ENCODE peak calls at places on chromosomes 16 and 17, in five cellular contexts. One of them, this sample, is unnamed.

GRCh38 chr16:54174750-54175149 is 111.8 kb downstream of the IRX3 start:
- DNase-seq in fibroblast of lung: no peak
- DNase-seq in DND-41: no peak
- DNase-seq in PC-9: no peak
- DNase-seq in cardiac muscle cell: no peak
- DNase-seq in this sample: no peak

GRCh38 chr17:44887971-44888955 is 11.0 kb downstream of the EFTUD2 start:
- DNase-seq in fibroblast of lung: no peak
- DNase-seq in DND-41: no peak
- DNase-seq in PC-9: no peak
- DNase-seq in cardiac muscle cell: no peak
- DNase-seq in this sample: no peak

GRCh38 chr16:20853981-20854620 is 46.1 kb downstream of the DCUN1D3 start:
- DNase-seq in fibroblast of lung: no peak
- DNase-seq in DND-41: no peak
- DNase-seq in PC-9: no peak
- DNase-seq in cardiac muscle cell: no peak
- DNase-seq in this sample: no peak

GRCh38 chr16:84839054-84839453 is 19.3 kb downstream of the CRISPLD2 start:
- DNase-seq in fibroblast of lung: peak; percentile 84
- DNase-seq in DND-41: no peak
- DNase-seq in PC-9: no peak
- DNase-seq in cardiac muscle cell: peak; percentile 81
- DNase-seq in this sample: no peak

GRCh38 chr17:59423137-59423703 is 91.8 kb downstream of the YPEL2 start:
- DNase-seq in fibroblast of lung: peak; percentile 57
- DNase-seq in DND-41: no peak
- DNase-seq in PC-9: peak; percentile 91
- DNase-seq in cardiac muscle cell: peak; percentile 92
- DNase-seq in this sample: peak; percentile 76

GRCh38 chr16:2188395-2188794 is 8.0 kb downstream of the CASKIN1 start:
- DNase-seq in fibroblast of lung: no peak
- DNase-seq in DND-41: no peak
- DNase-seq in PC-9: no peak
- DNase-seq in cardiac muscle cell: no peak
- DNase-seq in this sample: no peak

GRCh38 chr16:2242598-2242997 is 6.4 kb downstream of the DNASE1L2 start:
- DNase-seq in fibroblast of lung: no peak
- DNase-seq in DND-41: no peak
- DNase-seq in PC-9: no peak
- DNase-seq in cardiac muscle cell: no peak
- DNase-seq in this sample: no peak

GRCh38 chr17:75011788-75012319 is 616 bp upstream of the MRPL58 start:
- DNase-seq in fibroblast of lung: peak; percentile 74
- DNase-seq in DND-41: no peak
- DNase-seq in PC-9: no peak
- DNase-seq in cardiac muscle cell: peak; percentile 88
- DNase-seq in this sample: peak; percentile 81

GRCh38 chr16:14378131-14378551 is 251.9 kb downstream of the PARN start:
- DNase-seq in fibroblast of lung: peak; percentile 83
- DNase-seq in DND-41: no peak
- DNase-seq in PC-9: peak; percentile 88
- DNase-seq in cardiac muscle cell: peak; percentile 47
- DNase-seq in this sample: no peak

GRCh38 chr16:81878529-81878928 is 99.4 kb downstream of the PLCG2 start:
- DNase-seq in fibroblast of lung: no peak
- DNase-seq in DND-41: no peak
- DNase-seq in PC-9: no peak
- DNase-seq in cardiac muscle cell: no peak
- DNase-seq in this sample: no peak

GRCh38 chr16:29986931-29987330 is 8.5 kb downstream of the HIRIP3 start:
- DNase-seq in fibroblast of lung: no peak
- DNase-seq in DND-41: no peak
- DNase-seq in PC-9: no peak
- DNase-seq in cardiac muscle cell: no peak
- DNase-seq in this sample: no peak

GRCh38 chr17:34706029-34706428 is 126.6 kb downstream of the TMEM132E start:
- DNase-seq in fibroblast of lung: peak; percentile 5
- DNase-seq in DND-41: peak; percentile 59
- DNase-seq in PC-9: no peak
- DNase-seq in cardiac muscle cell: peak; percentile 30
- DNase-seq in this sample: no peak

GRCh38 chr17:47742319-47743181 is 9.5 kb downstream of the TBX21 start:
- DNase-seq in fibroblast of lung: no peak
- DNase-seq in DND-41: peak; percentile 55
- DNase-seq in PC-9: no peak
- DNase-seq in cardiac muscle cell: peak; percentile 19
- DNase-seq in this sample: no peak

GRCh38 chr17:71180801-71181385 is 939.9 kb upstream of the SOX9 start:
- DNase-seq in fibroblast of lung: peak; percentile 74
- DNase-seq in DND-41: no peak
- DNase-seq in PC-9: peak; percentile 38
- DNase-seq in cardiac muscle cell: peak; percentile 63
- DNase-seq in this sample: no peak

GRCh38 chr17:48611213-48611612 is 396 bp upstream of the HOXB7 start:
- DNase-seq in fibroblast of lung: no peak
- DNase-seq in DND-41: no peak
- DNase-seq in PC-9: no peak
- DNase-seq in cardiac muscle cell: no peak
- DNase-seq in this sample: no peak

GRCh38 chr17:83103200-83103937 is 24.0 kb downstream of the METRNL start:
- DNase-seq in fibroblast of lung: peak; percentile 47
- DNase-seq in DND-41: peak; percentile 53
- DNase-seq in PC-9: peak; percentile 72
- DNase-seq in cardiac muscle cell: no peak
- DNase-seq in this sample: no peak

DNA sequence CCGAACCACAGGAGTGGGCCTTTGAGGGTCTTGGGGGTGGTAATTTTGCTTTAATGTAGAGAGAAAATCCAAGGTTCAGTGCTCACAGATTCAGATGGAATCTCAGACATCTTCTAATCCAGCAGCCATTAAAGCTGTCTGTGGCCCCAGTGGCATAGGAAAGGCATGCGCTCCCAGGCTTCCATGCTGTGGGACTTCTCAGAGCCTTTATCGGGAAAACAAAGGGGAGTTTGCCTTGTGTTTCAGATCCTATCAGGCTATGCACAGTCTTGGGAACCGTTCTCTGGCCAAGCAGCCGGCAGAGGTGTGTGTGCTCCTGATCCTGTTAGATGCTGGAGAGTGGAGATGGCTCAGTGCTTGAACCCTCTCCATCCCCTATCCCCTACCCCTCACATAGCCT is 7.8 kb downstream of the ADGRG1 start:
- DNase-seq in fibroblast of lung: no peak
- DNase-seq in DND-41: no peak
- DNase-seq in PC-9: no peak
- DNase-seq in cardiac muscle cell: no peak
- DNase-seq in this sample: no peak
- H3K4me1 ChIP-seq in fibroblast of lung: peaks cover 9% of the 10 kb centered on the region
- H3K4me1 ChIP-seq in DND-41: peaks cover 16% of the 10 kb centered on the region
- H3K4me1 ChIP-seq in PC-9: peaks cover 52% of the 10 kb centered on the region
- H3K4me1 ChIP-seq in cardiac muscle cell: no peaks in the 10 kb centered on the region
- H3K4me1 ChIP-seq in this sample: no peaks in the 10 kb centered on the region

DNA sequence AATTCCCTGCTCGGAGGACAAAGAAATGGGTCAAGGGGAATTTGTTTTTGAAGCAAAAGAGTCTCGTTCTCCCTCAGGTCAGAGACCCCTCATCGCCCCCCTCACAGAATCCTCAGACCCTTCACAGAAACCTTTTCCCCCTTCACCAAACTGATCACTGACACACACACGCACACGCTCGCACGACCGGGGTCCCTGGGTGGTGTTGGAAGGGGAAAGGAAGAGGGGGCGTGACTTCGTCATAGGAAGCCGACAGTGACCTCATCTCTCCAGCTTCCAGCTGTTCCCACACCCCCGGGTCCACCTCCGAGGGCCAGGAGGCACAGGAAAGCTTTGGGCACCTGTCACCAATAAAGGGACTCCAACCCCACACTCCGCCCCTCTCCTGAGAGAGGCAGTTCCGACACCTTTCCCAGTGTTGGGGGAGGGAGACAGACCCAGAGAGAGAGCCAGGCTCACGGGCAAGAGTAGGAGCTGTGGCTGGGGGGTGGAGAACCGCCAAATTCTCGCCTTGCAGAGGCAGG is 1.2 kb downstream of the ASGR1 start:
- DNase-seq in fibroblast of lung: no peak
- DNase-seq in DND-41: peak; percentile 39
- DNase-seq in PC-9: peak; percentile 41
- DNase-seq in cardiac muscle cell: peak; percentile 25
- DNase-seq in this sample: no peak
- H3K4me3 ChIP-seq in fibroblast of lung: peak overlapping the region; percentile 70
- H3K4me3 ChIP-seq in DND-41: peak overlapping the region; percentile 8
- H3K4me3 ChIP-seq in PC-9: peak overlapping the region; percentile 76
- H3K4me3 ChIP-seq in cardiac muscle cell: peak overlapping the region; percentile 44
- H3K4me3 ChIP-seq in this sample: peak overlapping the region; percentile 56

GRCh38 chr17:1227917-1228751 is 42.1 kb upstream of the BHLHA9 start:
- DNase-seq in fibroblast of lung: no peak
- DNase-seq in DND-41: no peak
- DNase-seq in PC-9: no peak
- DNase-seq in cardiac muscle cell: peak; percentile 9
- DNase-seq in this sample: peak; percentile 54
- TF ChIP-seq CTCF in fibroblast of lung: no peak
- TF ChIP-seq CTCF in DND-41: no peak
- TF ChIP-seq CTCF in PC-9: no peak
- TF ChIP-seq CTCF in cardiac muscle cell: no peak
- TF ChIP-seq CTCF in this sample: no peak

GRCh38 chr17:42380935-42381334 is 7.3 kb downstream of the STAT3 start:
- DNase-seq in fibroblast of lung: no peak
- DNase-seq in DND-41: no peak
- DNase-seq in PC-9: no peak
- DNase-seq in cardiac muscle cell: no peak
- DNase-seq in this sample: no peak

GRCh38 chr17:42373896-42374295 is 14.3 kb downstream of the STAT3 start:
- DNase-seq in fibroblast of lung: no peak
- DNase-seq in DND-41: no peak
- DNase-seq in PC-9: no peak
- DNase-seq in cardiac muscle cell: no peak
- DNase-seq in this sample: no peak

GRCh38 chr17:42381898-42382297 is 6.3 kb downstream of the STAT3 start:
- DNase-seq in fibroblast of lung: no peak
- DNase-seq in DND-41: no peak
- DNase-seq in PC-9: no peak
- DNase-seq in cardiac muscle cell: no peak
- DNase-seq in this sample: no peak

GRCh38 chr17:42378597-42379594 is 9.3 kb downstream of the STAT3 start:
- DNase-seq in fibroblast of lung: peak; percentile 42
- DNase-seq in DND-41: peak; percentile 35
- DNase-seq in PC-9: no peak
- DNase-seq in cardiac muscle cell: peak; percentile 29
- DNase-seq in this sample: no peak
- H3K4me1 ChIP-seq in fibroblast of lung: peaks cover 3% of the 10 kb centered on the region
- H3K4me1 ChIP-seq in DND-41: peaks cover 19% of the 10 kb centered on the region
- H3K4me1 ChIP-seq in PC-9: no peaks in the 10 kb centered on the region
- H3K4me1 ChIP-seq in cardiac muscle cell: peaks cover 41% of the 10 kb centered on the region
- H3K4me1 ChIP-seq in this sample: peaks cover 71% of the 10 kb centered on the region